ENCODE peak calls at places on chromosomes 5 and 9, in seven cellular contexts. Q is A549, T is HCT116, R is heart left ventricle, H is esophagus squamous epithelium, A is Peyer's patch, M is stomach. X is an unnamed sample.

GRCh38 chr5:126437706-126438105 is 14.5 kb downstream of the GRAMD2B start:
- DNase-seq in Q (no peak), T (no peak), R (no peak), H (no peak), A (no peak), M (no peak), X (no peak)

GRCh38 chr9:101705135-101705661 is 33.2 kb downstream of the GRIN3A start:
- DNase-seq in Q (no peak), T (no peak), R (no peak), H (no peak), A (peak), M (no peak), X (peak)

GRCh38 chr5:35484241-35484640 is 133.4 kb upstream of the SPEF2 start:
- DNase-seq in Q (no peak), T (no peak), R (no peak), H (no peak), A (no peak), M (no peak), X (no peak)

GRCh38 chr5:133870661-133871060 is 97.8 kb downstream of the C5orf15 start:
- DNase-seq in Q (no peak), T (no peak), R (no peak), H (no peak), A (no peak), M (no peak), X (no peak)

GRCh38 chr9:132694144-132694543 is 23.9 kb downstream of the GTF3C4 start:
- DNase-seq in Q (no peak), T (no peak), R (no peak), H (no peak), A (no peak), M (no peak), X (peak)

GRCh38 chr9:106284300-106284699 is 578.7 kb upstream of the ZNF462 start:
- DNase-seq in Q (no peak), T (no peak), R (no peak), H (no peak), A (no peak), M (no peak), X (no peak)

GRCh38 chr5:145946112-145946861 is 9.9 kb downstream of the SH3RF2 start:
- DNase-seq in Q (peak), T (peak), R (peak), H (no peak), A (no peak), M (no peak), X (no peak)

GRCh38 chr5:136802382-136802781 is 437.0 kb upstream of the TRPC7 start:
- DNase-seq in Q (peak), T (no peak), R (no peak), H (no peak), A (no peak), M (no peak), X (no peak)

GRCh38 chr9:136252281-136252680 is 6.7 kb upstream of the QSOX2 start:
- DNase-seq in Q (no peak), T (no peak), R (no peak), H (no peak), A (no peak), M (no peak), X (no peak)

GRCh38 chr9:27645166-27645840 is 72.0 kb upstream of the C9orf72 start:
- DNase-seq in Q (no peak), T (no peak), R (no peak), H (no peak), A (no peak), M (no peak), X (no peak)

DNA sequence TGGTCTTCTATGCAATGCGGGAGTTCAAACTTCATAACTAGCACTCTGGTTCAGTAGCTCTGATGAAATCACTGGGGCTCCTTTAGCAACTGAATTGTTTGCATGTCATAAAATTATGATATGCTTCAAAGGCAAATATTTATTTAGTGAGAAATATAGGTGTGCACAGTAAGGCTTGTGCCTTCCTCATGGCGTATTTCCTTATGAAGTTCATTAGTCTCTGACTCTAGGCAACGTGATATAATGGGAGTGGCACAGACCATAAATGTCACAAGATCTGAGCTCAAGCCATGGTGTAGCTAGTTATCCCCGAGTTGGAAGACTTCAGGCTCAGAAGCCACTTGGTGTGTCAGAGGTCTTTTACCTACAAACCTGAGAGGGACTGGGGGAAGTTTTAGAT is 35.5 kb downstream of the PIP5K1B start:
- DNase-seq in Q (no peak), T (no peak), R (no peak), H (no peak), A (peak), M (peak), X (peak)
- TF ChIP-seq POLR2A in Q (no peak), T (no peak), R (no peak), H (no peak), A (peak), M (no peak), X (peak)

DNA sequence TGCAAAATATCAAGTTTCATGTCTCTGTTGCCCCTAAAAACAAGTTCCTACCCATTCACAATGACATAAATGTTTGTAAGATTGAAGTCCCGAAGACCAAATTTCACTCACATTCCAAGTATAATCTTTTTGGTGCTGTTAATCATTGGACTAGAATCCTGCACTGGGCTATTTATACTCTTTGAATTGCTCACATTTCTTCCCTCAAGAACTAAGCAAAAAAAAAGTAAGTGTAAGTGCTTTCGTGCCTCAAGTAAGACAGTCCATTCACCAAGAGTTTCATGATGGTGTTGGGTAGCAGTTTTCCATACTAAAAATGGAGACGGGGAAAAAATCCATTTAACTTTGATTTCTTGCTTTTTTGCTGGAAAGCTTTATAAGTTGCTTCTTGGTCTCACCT is 242.3 kb downstream of the EBF1 start:
- DNase-seq in Q (no peak), T (no peak), R (no peak), H (no peak), A (no peak), M (no peak), X (no peak)
- TF ChIP-seq POLR2A in Q (no peak), T (no peak), R (no peak), H (no peak), A (no peak), M (no peak), X (no peak)

GRCh38 chr5:94111209-94112004 is 370.0 kb upstream of the POU5F2 start:
- DNase-seq in Q (peak), T (peak), R (peak), H (peak), A (peak), M (peak), X (peak)
- TF ChIP-seq POLR2A in Q (peak), T (peak), R (no peak), H (no peak), A (peak), M (no peak), X (peak)

GRCh38 chr9:120808931-120809330 is 15.7 kb upstream of the FBXW2 start:
- DNase-seq in Q (no peak), T (no peak), R (no peak), H (no peak), A (no peak), M (no peak), X (no peak)
- TF ChIP-seq POLR2A in Q (no peak), T (no peak), R (no peak), H (no peak), A (no peak), M (no peak), X (no peak)

DNA sequence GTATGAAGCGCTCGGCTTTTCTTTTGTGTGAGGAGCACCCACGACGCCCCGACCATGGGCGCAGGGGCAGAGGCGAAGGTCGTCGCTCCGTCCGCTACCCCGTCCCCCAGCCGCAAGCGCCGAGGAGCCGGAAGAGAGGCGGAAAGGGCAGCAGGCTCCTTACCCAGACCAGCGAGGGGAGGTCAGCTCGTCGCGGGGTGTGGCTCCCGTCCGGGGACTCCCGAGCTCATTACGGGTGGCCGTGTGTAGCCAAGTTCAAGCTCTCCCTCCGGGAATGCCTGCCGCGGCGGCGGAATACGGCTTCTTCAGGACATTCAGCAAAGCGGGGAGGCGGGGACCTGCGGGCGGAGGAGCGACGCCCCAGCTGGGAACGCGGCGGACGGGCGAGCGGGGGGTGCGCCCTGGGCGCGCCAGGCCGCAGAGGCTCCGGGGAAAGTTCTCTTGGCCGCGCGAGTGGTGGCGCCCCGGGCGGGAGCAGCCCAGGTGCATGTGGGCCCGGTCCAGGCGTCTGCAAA is 576 bp upstream of the EPB41L4A start:
- DNase-seq in Q (peak), T (peak), R (peak), H (no peak), A (peak), M (peak), X (peak)
- TF ChIP-seq POLR2A in Q (no peak), T (no peak), R (no peak), H (no peak), A (no peak), M (no peak), X (no peak)

GRCh38 chr5:169018980-169019379 is 282.0 kb downstream of the SLIT3 start:
- DNase-seq in Q (no peak), T (no peak), R (no peak), H (no peak), A (no peak), M (no peak), X (no peak)

GRCh38 chr5:169024426-169024825 is 276.5 kb downstream of the SLIT3 start:
- DNase-seq in Q (no peak), T (no peak), R (no peak), H (no peak), A (no peak), M (peak), X (no peak)

DNA sequence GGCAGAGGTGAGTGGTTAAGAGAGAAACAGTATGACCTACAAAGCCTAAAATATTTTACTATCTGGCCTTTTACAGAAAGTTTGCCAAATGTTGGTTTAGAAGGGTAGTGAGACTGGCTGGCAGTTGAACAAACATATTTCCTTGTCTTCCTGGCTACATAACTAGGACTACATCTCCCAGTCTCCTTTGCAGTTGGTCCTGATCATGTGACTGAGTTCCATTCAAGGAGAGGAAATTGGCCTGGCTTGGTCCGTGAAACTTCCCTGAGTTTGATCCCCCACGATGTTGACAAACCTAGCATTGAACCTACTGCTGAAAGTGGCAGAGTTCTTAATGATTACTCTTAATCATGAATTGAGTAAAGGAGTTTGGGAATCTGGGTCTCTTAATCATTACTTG is 280.8 kb downstream of the SLIT3 start:
- DNase-seq in Q (no peak), T (peak), R (no peak), H (no peak), A (no peak), M (no peak), X (no peak)
- TF ChIP-seq POLR2A in Q (no peak), T (no peak), R (no peak), H (no peak), A (no peak), M (no peak), X (no peak)

DNA sequence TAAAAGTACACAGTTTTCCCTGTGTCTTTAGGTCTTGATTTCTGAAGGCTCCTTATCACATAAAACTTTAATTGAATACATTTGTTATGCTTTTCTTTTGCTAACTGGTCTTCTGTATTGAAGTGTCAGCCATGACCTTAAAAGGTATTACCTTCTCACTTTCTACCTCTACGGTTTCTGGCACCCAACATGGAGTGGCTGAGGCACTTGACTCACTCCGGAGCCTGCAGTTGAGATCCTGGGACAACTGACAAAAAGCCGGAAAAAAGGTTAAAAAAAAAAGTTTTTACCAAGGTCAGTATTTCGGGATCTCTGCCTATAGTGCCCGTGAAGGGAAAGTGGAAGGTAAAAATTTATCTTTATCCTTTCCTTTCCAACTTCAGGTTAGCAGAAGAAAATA is 197.0 kb downstream of the ARRDC3 start:
- DNase-seq in Q (no peak), T (no peak), R (no peak), H (no peak), A (no peak), M (no peak), X (no peak)
- TF ChIP-seq POLR2A in Q (no peak), T (no peak), R (no peak), H (no peak), A (no peak), M (no peak), X (no peak)

DNA sequence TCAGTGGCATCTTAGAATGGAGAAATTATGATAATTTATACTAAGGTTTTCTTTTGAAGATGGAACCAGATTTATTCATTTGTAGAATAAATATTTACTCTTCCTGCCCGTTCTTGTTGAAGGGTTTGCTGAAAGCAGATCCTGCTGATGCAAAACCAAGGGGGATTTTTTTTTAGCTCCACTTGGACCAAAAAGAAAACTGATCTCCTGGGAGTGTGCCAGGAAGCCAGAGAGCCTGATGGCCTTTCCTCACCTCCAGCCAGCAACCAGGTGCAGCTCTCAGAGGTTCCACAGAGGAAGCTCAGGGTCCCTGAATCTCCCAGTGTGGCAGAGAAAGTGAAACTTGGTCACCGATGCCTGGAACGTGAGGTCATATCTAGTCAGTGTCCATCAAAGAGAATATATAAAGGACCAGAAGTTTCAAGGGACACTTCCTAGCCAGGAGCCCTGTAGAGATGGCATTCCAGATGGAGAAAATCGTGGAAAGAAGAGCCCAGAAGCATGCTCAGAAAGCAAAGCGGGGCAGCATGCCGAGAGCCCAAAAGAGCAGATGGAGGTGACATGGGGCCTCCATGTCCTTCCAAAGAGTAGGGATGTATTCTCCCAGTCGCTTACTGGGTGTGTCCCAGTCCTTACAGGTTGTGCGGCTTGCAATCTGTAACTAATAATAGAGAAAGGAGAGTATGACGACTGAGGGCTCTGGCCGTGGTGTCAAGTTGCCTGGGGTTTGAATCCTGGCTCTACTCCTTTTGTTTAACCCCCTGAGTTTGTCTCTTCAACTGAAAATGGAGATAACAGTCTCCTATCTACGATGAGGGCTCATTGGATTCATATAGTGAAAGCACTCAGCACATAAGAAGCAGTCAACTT is 12.2 kb downstream of the AFAP1L1 start:
- DNase-seq in Q (no peak), T (no peak), R (no peak), H (no peak), A (no peak), M (no peak), X (no peak)
- TF ChIP-seq POLR2A in Q (no peak), T (no peak), R (no peak), H (no peak), A (no peak), M (no peak), X (no peak)

GRCh38 chr5:95883185-95884020 is 60.9 kb upstream of the GLRX start:
- DNase-seq in Q (no peak), T (no peak), R (no peak), H (no peak), A (no peak), M (no peak), X (no peak)
- TF ChIP-seq POLR2A in Q (no peak), T (no peak), R (no peak), H (no peak), A (no peak), M (no peak), X (no peak)